ENCODE peak calls at places on chromosome 18, in ten cellular contexts. D, N, G, A, Q, Z, R, H, T and I are unnamed samples.

GRCh38 chr18:61896767-61897166 is 4.0 kb upstream of the RNF152 start:
- DNase-seq in D (no peak), N (peak; percentile 52), G (no peak), A (no peak), Q (no peak), Z (no peak), R (no peak), H (peak; percentile 18), T (peak; percentile 59), I (peak; percentile 92)

GRCh38 chr18:76349067-76349715 is 145.9 kb downstream of the ZNF516 start:
- DNase-seq in D (peak; percentile 52), N (peak; percentile 93), G (peak; percentile 86), A (peak; percentile 47), Q (peak; percentile 57), Z (peak; percentile 52), R (no peak), H (peak; percentile 85), T (peak; percentile 67), I (peak; percentile 96)

GRCh38 chr18:65750421-65751144 is at the start of gene CDH7:
- DNase-seq in D (peak; percentile 6), N (peak; percentile 83), G (no peak), A (no peak), Q (peak; percentile 35), Z (no peak), R (no peak), H (peak; percentile 77), T (no peak), I (peak; percentile 27)

GRCh38 chr18:38956068-38956467 is 1390.5 kb upstream of the CELF4 start:
- DNase-seq in D (no peak), N (no peak), G (no peak), A (no peak), Q (no peak), Z (no peak), R (no peak), H (no peak), T (no peak), I (no peak)

GRCh38 chr18:57094199-57094598 is 52.7 kb upstream of the BOD1L2 start:
- DNase-seq in D (no peak), N (peak; percentile 39), G (no peak), A (no peak), Q (no peak), Z (no peak), R (no peak), H (no peak), T (no peak), I (no peak)

GRCh38 chr18:74520096-74520833 is 14.0 kb upstream of the CNDP1 start:
- DNase-seq in D (no peak), N (no peak), G (no peak), A (no peak), Q (no peak), Z (no peak), R (no peak), H (no peak), T (no peak), I (no peak)

GRCh38 chr18:58496937-58497336 is 132.0 kb downstream of the ALPK2 start:
- DNase-seq in D (peak; percentile 31), N (peak; percentile 83), G (no peak), A (no peak), Q (peak; percentile 11), Z (no peak), R (no peak), H (peak; percentile 74), T (no peak), I (no peak)

GRCh38 chr18:7982216-7982615 is 415.1 kb downstream of the PTPRM start:
- DNase-seq in D (no peak), N (no peak), G (no peak), A (no peak), Q (no peak), Z (no peak), R (no peak), H (no peak), T (no peak), I (no peak)

GRCh38 chr18:58026395-58026794 is 17.6 kb upstream of the NEDD4L start:
- DNase-seq in D (no peak), N (peak; percentile 54), G (no peak), A (no peak), Q (no peak), Z (no peak), R (no peak), H (peak; percentile 22), T (no peak), I (no peak)

GRCh38 chr18:56926740-56927139 is 220.1 kb upstream of the BOD1L2 start:
- DNase-seq in D (no peak), N (no peak), G (no peak), A (no peak), Q (no peak), Z (no peak), R (no peak), H (no peak), T (no peak), I (no peak)

GRCh38 chr18:73563345-73563744 is 584.3 kb downstream of the FBXO15 start:
- DNase-seq in D (no peak), N (no peak), G (no peak), A (no peak), Q (no peak), Z (no peak), R (no peak), H (no peak), T (peak; percentile 39), I (peak; percentile 18)

GRCh38 chr18:61606068-61606660 is 272.9 kb downstream of the CDH20 start:
- DNase-seq in D (no peak), N (peak; percentile 88), G (no peak), A (no peak), Q (no peak), Z (no peak), R (no peak), H (peak; percentile 23), T (peak; percentile 51), I (peak; percentile 37)

GRCh38 chr18:2657788-2658458 is 2.4 kb downstream of the SMCHD1 start:
- DNase-seq in D (no peak), N (no peak), G (peak; percentile 38), A (no peak), Q (no peak), Z (no peak), R (no peak), H (no peak), T (peak; percentile 91), I (peak; percentile 65)

GRCh38 chr18:39839782-39840181 is 2115.3 kb upstream of the PIK3C3 start:
- DNase-seq in D (no peak), N (no peak), G (no peak), A (no peak), Q (no peak), Z (no peak), R (no peak), H (no peak), T (peak; percentile 83), I (no peak)

GRCh38 chr18:36638224-36638623 is 190.6 kb downstream of the TPGS2 start:
- DNase-seq in D (no peak), N (no peak), G (peak; percentile 67), A (no peak), Q (no peak), Z (no peak), R (no peak), H (no peak), T (no peak), I (no peak)

GRCh38 chr18:57110295-57110694 is 36.6 kb upstream of the BOD1L2 start:
- DNase-seq in D (no peak), N (no peak), G (no peak), A (no peak), Q (no peak), Z (no peak), R (no peak), H (no peak), T (no peak), I (no peak)

GRCh38 chr18:80178935-80179818 is 68.1 kb downstream of the PARD6G start:
- DNase-seq in D (no peak), N (no peak), G (no peak), A (no peak), Q (no peak), Z (no peak), R (no peak), H (no peak), T (no peak), I (no peak)

GRCh38 chr18:22185298-22185697 is 15.9 kb downstream of the GATA6 start:
- DNase-seq in D (no peak), N (peak; percentile 79), G (no peak), A (no peak), Q (no peak), Z (no peak), R (no peak), H (peak; percentile 54), T (no peak), I (no peak)

GRCh38 chr18:57175550-57175949 is 28.7 kb downstream of the BOD1L2 start:
- DNase-seq in D (no peak), N (no peak), G (no peak), A (no peak), Q (no peak), Z (no peak), R (no peak), H (no peak), T (no peak), I (no peak)

GRCh38 chr18:7116001-7116831 is 1.4 kb downstream of the LAMA1 start:
- DNase-seq in D (peak; percentile 15), N (peak; percentile 77), G (no peak), A (no peak), Q (no peak), Z (no peak), R (no peak), H (peak; percentile 77), T (peak; percentile 43), I (no peak)

GRCh38 chr18:37812961-37813360 is 247.4 kb upstream of the CELF4 start:
- DNase-seq in D (no peak), N (no peak), G (no peak), A (no peak), Q (no peak), Z (no peak), R (no peak), H (no peak), T (no peak), I (no peak)

GRCh38 chr18:3192286-3192685 is 27.5 kb downstream of the MYOM1 start:
- DNase-seq in D (no peak), N (no peak), G (no peak), A (no peak), Q (no peak), Z (no peak), R (no peak), H (no peak), T (no peak), I (no peak)

GRCh38 chr18:75276813-75277628 is 66.4 kb downstream of the TSHZ1 start:
- DNase-seq in D (no peak), N (no peak), G (no peak), A (no peak), Q (no peak), Z (no peak), R (no peak), H (no peak), T (peak; percentile 30), I (peak; percentile 84)

GRCh38 chr18:3721771-3722661 is 272.0 kb downstream of the TGIF1 start:
- DNase-seq in D (no peak), N (no peak), G (no peak), A (no peak), Q (no peak), Z (no peak), R (no peak), H (no peak), T (no peak), I (no peak)

GRCh38 chr18:11500153-11501122 is 109.0 kb upstream of the SLC35G4 start:
- DNase-seq in D (no peak), N (no peak), G (no peak), A (no peak), Q (no peak), Z (no peak), R (no peak), H (no peak), T (peak; percentile 98), I (peak; percentile 85)